ENCODE peak calls at places on chromosomes 6 and 20, in six cellular contexts. One of them, this sample, is unnamed.

GRCh38 chr6:12288844-12289654 is 1.1 kb upstream of the EDN1 start:
- DNase-seq in NCI-H69: peak; percentile 66
- DNase-seq in AG10803: peak; percentile 68
- DNase-seq in mesothelial cell of epicardium: no peak
- DNase-seq in fibroblast of mammary gland: peak; percentile 63
- DNase-seq in HCT116: peak; percentile 62
- DNase-seq in this sample: peak; percentile 71

GRCh38 chr6:153698637-153699036 is 340.4 kb upstream of the OPRM1 start:
- DNase-seq in NCI-H69: no peak
- DNase-seq in AG10803: no peak
- DNase-seq in mesothelial cell of epicardium: no peak
- DNase-seq in fibroblast of mammary gland: no peak
- DNase-seq in HCT116: no peak
- DNase-seq in this sample: no peak

GRCh38 chr20:34264141-34264540 is 22.9 kb downstream of the ASIP start:
- DNase-seq in NCI-H69: no peak
- DNase-seq in AG10803: no peak
- DNase-seq in mesothelial cell of epicardium: no peak
- DNase-seq in fibroblast of mammary gland: no peak
- DNase-seq in HCT116: no peak
- DNase-seq in this sample: no peak

GRCh38 chr6:6851059-6851658 is 256.6 kb upstream of the RREB1 start:
- DNase-seq in NCI-H69: peak; percentile 69
- DNase-seq in AG10803: peak; percentile 46
- DNase-seq in mesothelial cell of epicardium: no peak
- DNase-seq in fibroblast of mammary gland: peak; percentile 99
- DNase-seq in HCT116: peak; percentile 49
- DNase-seq in this sample: peak; percentile 82

GRCh38 chr20:45890997-45891983 is at the start of the genes CTSA and NEURL2:
- DNase-seq in NCI-H69: peak; percentile 88
- DNase-seq in AG10803: peak; percentile 92
- DNase-seq in mesothelial cell of epicardium: peak; percentile 63
- DNase-seq in fibroblast of mammary gland: peak; percentile 93
- DNase-seq in HCT116: peak; percentile 82
- DNase-seq in this sample: peak; percentile 90

GRCh38 chr6:148074735-148075134 is 267.9 kb upstream of the SASH1 start:
- DNase-seq in NCI-H69: no peak
- DNase-seq in AG10803: no peak
- DNase-seq in mesothelial cell of epicardium: no peak
- DNase-seq in fibroblast of mammary gland: no peak
- DNase-seq in HCT116: no peak
- DNase-seq in this sample: no peak

GRCh38 chr6:43285415-43285814 is 12.6 kb upstream of the SLC22A7 start:
- DNase-seq in NCI-H69: no peak
- DNase-seq in AG10803: no peak
- DNase-seq in mesothelial cell of epicardium: no peak
- DNase-seq in fibroblast of mammary gland: no peak
- DNase-seq in HCT116: no peak
- DNase-seq in this sample: no peak

GRCh38 chr6:91358986-91359385 is 772.1 kb upstream of the MAP3K7 start:
- DNase-seq in NCI-H69: no peak
- DNase-seq in AG10803: no peak
- DNase-seq in mesothelial cell of epicardium: no peak
- DNase-seq in fibroblast of mammary gland: no peak
- DNase-seq in HCT116: no peak
- DNase-seq in this sample: no peak

GRCh38 chr6:28771401-28772267 is 152.2 kb downstream of the TRIM27 start:
- DNase-seq in NCI-H69: peak; percentile 15
- DNase-seq in AG10803: no peak
- DNase-seq in mesothelial cell of epicardium: no peak
- DNase-seq in fibroblast of mammary gland: no peak
- DNase-seq in HCT116: no peak
- DNase-seq in this sample: no peak

GRCh38 chr20:63732118-63733095 is 4.1 kb upstream of the LIME1 start:
- DNase-seq in NCI-H69: no peak
- DNase-seq in AG10803: no peak
- DNase-seq in mesothelial cell of epicardium: no peak
- DNase-seq in fibroblast of mammary gland: no peak
- DNase-seq in HCT116: no peak
- DNase-seq in this sample: no peak

GRCh38 chr6:14770572-14770971 is 475.3 kb upstream of the JARID2 start:
- DNase-seq in NCI-H69: no peak
- DNase-seq in AG10803: peak; percentile 13
- DNase-seq in mesothelial cell of epicardium: no peak
- DNase-seq in fibroblast of mammary gland: peak; percentile 83
- DNase-seq in HCT116: no peak
- DNase-seq in this sample: peak; percentile 79

GRCh38 chr6:87656857-87657256 is 45.2 kb downstream of the AKIRIN2 start:
- DNase-seq in NCI-H69: no peak
- DNase-seq in AG10803: no peak
- DNase-seq in mesothelial cell of epicardium: no peak
- DNase-seq in fibroblast of mammary gland: no peak
- DNase-seq in HCT116: no peak
- DNase-seq in this sample: peak; percentile 30

GRCh38 chr20:55166063-55166462 is 690.7 kb downstream of the DOK5 start:
- DNase-seq in NCI-H69: peak; percentile 95
- DNase-seq in AG10803: no peak
- DNase-seq in mesothelial cell of epicardium: no peak
- DNase-seq in fibroblast of mammary gland: no peak
- DNase-seq in HCT116: no peak
- DNase-seq in this sample: no peak

GRCh38 chr20:48457261-48458002 is 370.4 kb downstream of the PREX1 start:
- DNase-seq in NCI-H69: peak; percentile 6
- DNase-seq in AG10803: no peak
- DNase-seq in mesothelial cell of epicardium: no peak
- DNase-seq in fibroblast of mammary gland: no peak
- DNase-seq in HCT116: no peak
- DNase-seq in this sample: no peak

GRCh38 chr6:169190144-169190584 is 63.5 kb downstream of the THBS2 start:
- DNase-seq in NCI-H69: no peak
- DNase-seq in AG10803: peak; percentile 99
- DNase-seq in mesothelial cell of epicardium: no peak
- DNase-seq in fibroblast of mammary gland: peak; percentile 90
- DNase-seq in HCT116: no peak
- DNase-seq in this sample: peak; percentile 92

GRCh38 chr6:125094563-125094962 is 59.0 kb upstream of the TPD52L1 start:
- DNase-seq in NCI-H69: peak; percentile 46
- DNase-seq in AG10803: peak; percentile 35
- DNase-seq in mesothelial cell of epicardium: no peak
- DNase-seq in fibroblast of mammary gland: peak; percentile 66
- DNase-seq in HCT116: no peak
- DNase-seq in this sample: peak; percentile 33

This sample was measured in fibroblast of villous mesenchyme.